ENCODE peak calls at places on chromosomes 2 and 18, in eight cellular contexts. U is dorsolateral prefrontal cortex; Q is psoas muscle; J is CD4-positive, alpha-beta T cell; V is neural progenitor cell; O is uterus; Y is H9; X is colonic mucosa. R is an unnamed sample.

GRCh38 chr18:3597159-3597977 is 147.4 kb downstream of the TGIF1 start:
- DNase-seq in U (no peak), Q (no peak), J (no peak), V (no peak), O (no peak), Y (no peak), X (no peak), R (no peak)

GRCh38 chr2:227608469-227609338 is 5.9 kb downstream of the SCYGR3 start:
- DNase-seq in U (no peak), Q (no peak), J (no peak), V (no peak), O (no peak), Y (no peak), X (no peak), R (no peak)

GRCh38 chr18:49682301-49683190 is 120.7 kb downstream of the LIPG start:
- DNase-seq in U (no peak), Q (no peak), J (no peak), V (no peak), O (no peak), Y (no peak), X (no peak), R (no peak)

GRCh38 chr2:159094173-159094737 is 125.8 kb downstream of the TANC1 start:
- DNase-seq in U (no peak), Q (peak; percentile 18), J (no peak), V (no peak), O (peak; percentile 81), Y (no peak), X (peak; percentile 81), R (no peak)

GRCh38 chr2:229133155-229133772 is 137.8 kb downstream of the PID1 start:
- DNase-seq in U (peak; percentile 18), Q (no peak), J (no peak), V (peak; percentile 47), O (no peak), Y (no peak), X (peak; percentile 53), R (no peak)

GRCh38 chr2:21372654-21373053 is 248.9 kb downstream of the TDRD15 start:
- DNase-seq in U (peak; percentile 53), Q (no peak), J (no peak), V (peak; percentile 41), O (no peak), Y (peak; percentile 53), X (no peak), R (no peak)

GRCh38 chr2:59658906-59659305 is 894.5 kb downstream of the BCL11A start:
- DNase-seq in U (no peak), Q (no peak), J (no peak), V (no peak), O (no peak), Y (no peak), X (no peak), R (no peak)

GRCh38 chr2:77831878-77832277 is 309.7 kb upstream of the LRRTM4 start:
- DNase-seq in U (no peak), Q (no peak), J (no peak), V (no peak), O (no peak), Y (no peak), X (no peak), R (no peak)

GRCh38 chr2:60119778-60120177 is 433.7 kb downstream of the BCL11A start:
- DNase-seq in U (no peak), Q (no peak), J (no peak), V (no peak), O (no peak), Y (no peak), X (no peak), R (no peak)

GRCh38 chr2:40242315-40242714 is 209.6 kb downstream of the SLC8A1 start:
- DNase-seq in U (no peak), Q (no peak), J (no peak), V (peak; percentile 70), O (no peak), Y (no peak), X (no peak), R (no peak)

GRCh38 chr2:47321411-47322031 is 81.4 kb upstream of the MSH2 start:
- DNase-seq in U (no peak), Q (no peak), J (no peak), V (no peak), O (no peak), Y (no peak), X (no peak), R (no peak)

GRCh38 chr2:2683581-2683980 is 352.5 kb upstream of the MYT1L start:
- DNase-seq in U (no peak), Q (no peak), J (no peak), V (no peak), O (no peak), Y (no peak), X (no peak), R (no peak)

GRCh38 chr2:84838434-84839145 is 42.3 kb downstream of the TRABD2A start:
- DNase-seq in U (no peak), Q (no peak), J (no peak), V (no peak), O (no peak), Y (no peak), X (no peak), R (no peak)

GRCh38 chr2:156309106-156309505 is 23.4 kb downstream of the NR4A2 start:
- DNase-seq in U (no peak), Q (no peak), J (no peak), V (no peak), O (no peak), Y (no peak), X (no peak), R (no peak)

GRCh38 chr18:71405142-71405806 is 1116.4 kb downstream of the SOCS6 start:
- DNase-seq in U (no peak), Q (no peak), J (no peak), V (no peak), O (no peak), Y (no peak), X (no peak), R (no peak)

GRCh38 chr2:233023761-233024410 is 8.6 kb upstream of the NEU2 start:
- DNase-seq in U (peak; percentile 51), Q (no peak), J (no peak), V (no peak), O (no peak), Y (no peak), X (no peak), R (no peak)
- H3K27ac ChIP-seq in U (no peak overlapping the region), Q (no peak overlapping the region), J (no peak overlapping the region), V (no peak overlapping the region), O (no peak overlapping the region), Y (no peak overlapping the region), X (no peak overlapping the region), R (no peak overlapping the region)

GRCh38 chr2:220194630-220195029 is 567.2 kb downstream of the SLC4A3 start:
- DNase-seq in U (no peak), Q (no peak), J (no peak), V (no peak), O (no peak), Y (no peak), X (no peak), R (no peak)

GRCh38 chr2:220191031-220191430 is 563.6 kb downstream of the SLC4A3 start:
- DNase-seq in U (no peak), Q (no peak), J (no peak), V (no peak), O (no peak), Y (no peak), X (no peak), R (no peak)

GRCh38 chr2:220188031-220188430 is 560.6 kb downstream of the SLC4A3 start:
- DNase-seq in U (no peak), Q (no peak), J (no peak), V (no peak), O (no peak), Y (no peak), X (peak; percentile 31), R (no peak)

GRCh38 chr2:220191737-220192136 is 564.3 kb downstream of the SLC4A3 start:
- DNase-seq in U (no peak), Q (no peak), J (no peak), V (no peak), O (no peak), Y (no peak), X (no peak), R (no peak)

DNA sequence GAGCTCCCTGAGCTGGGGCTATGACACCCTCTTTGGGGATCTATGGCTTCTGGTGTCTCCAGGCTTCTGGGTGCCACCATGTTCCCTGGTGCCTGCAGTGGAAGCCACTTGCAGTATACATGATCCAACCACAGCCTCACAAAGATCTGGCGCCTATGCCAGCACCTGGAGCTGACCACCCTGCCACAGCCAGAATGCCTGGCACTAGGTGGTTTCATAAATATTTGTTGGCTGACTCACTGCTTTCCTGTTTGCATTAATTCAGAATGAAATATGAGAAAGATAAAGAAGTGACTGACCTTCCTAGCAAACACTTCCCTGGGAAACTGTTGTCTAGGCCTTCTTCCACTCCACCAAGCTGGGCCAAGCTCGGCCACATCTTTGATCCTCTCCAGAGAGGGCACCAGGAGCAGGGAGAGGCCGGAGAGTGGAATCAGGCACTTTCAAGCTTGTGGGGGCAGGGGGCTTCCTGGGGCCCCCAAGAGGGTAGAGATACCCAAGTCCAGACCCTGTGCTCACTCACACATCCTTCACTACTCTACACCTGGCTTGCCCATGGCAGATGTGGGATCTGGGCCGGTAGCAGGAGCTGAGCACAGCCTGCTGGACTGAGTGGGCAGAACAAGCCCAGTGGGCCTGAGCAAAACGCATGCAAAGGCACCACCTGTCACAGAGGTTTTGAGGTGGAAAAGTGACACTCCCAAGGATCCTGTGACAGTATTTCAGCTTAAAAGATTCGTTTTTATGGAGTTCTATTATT is 565.7 kb downstream of the SLC4A3 start:
- DNase-seq in U (no peak), Q (no peak), J (no peak), V (no peak), O (no peak), Y (no peak), X (no peak), R (no peak)
- H3K27ac ChIP-seq in U (no peak overlapping the region), Q (no peak overlapping the region), J (no peak overlapping the region), V (no peak overlapping the region), O (no peak overlapping the region), Y (no peak overlapping the region), X (no peak overlapping the region), R (no peak overlapping the region)

GRCh38 chr2:55169359-55169758 is 62.7 kb downstream of the CLHC1 start:
- DNase-seq in U (no peak), Q (no peak), J (no peak), V (no peak), O (no peak), Y (no peak), X (no peak), R (no peak)
- H3K27ac ChIP-seq in U (peak overlapping the region; percentile 93), Q (no peak overlapping the region), J (no peak overlapping the region), V (no peak overlapping the region), O (peak overlapping the region; percentile 66), Y (no peak overlapping the region), X (no peak overlapping the region), R (peak overlapping the region; percentile 95)

DNA sequence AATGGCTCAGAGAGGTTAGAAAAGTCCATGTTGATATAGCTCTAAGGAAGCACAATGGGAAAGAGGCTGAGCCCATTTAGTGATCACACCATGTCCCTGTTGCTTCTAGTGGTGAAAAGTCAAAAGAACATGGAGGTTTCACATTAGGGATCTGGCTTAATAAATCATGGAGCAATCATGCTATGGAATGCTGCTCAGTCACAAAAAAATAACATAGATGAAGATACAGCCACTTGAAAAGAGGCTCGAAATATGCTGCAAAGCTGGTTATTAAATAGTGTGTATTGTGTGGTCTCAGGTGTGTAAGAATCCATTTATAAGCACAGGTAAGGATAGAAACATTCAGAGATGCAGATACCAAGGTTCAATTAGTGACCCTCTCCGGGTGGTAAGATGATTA is 63.6 kb upstream of the CPO start:
- DNase-seq in U (no peak), Q (no peak), J (no peak), V (no peak), O (no peak), Y (no peak), X (no peak), R (no peak)
- H3K27ac ChIP-seq in U (no peak overlapping the region), Q (no peak overlapping the region), J (no peak overlapping the region), V (no peak overlapping the region), O (no peak overlapping the region), Y (no peak overlapping the region), X (no peak overlapping the region), R (no peak overlapping the region)